ENCODE peak calls at places on chromosomes 4 and X, in five cellular contexts. I is K562, K is H1, L is tibial nerve, S is A549. T is an unnamed sample.

GRCh38 chr4:8912506-8912905 is 40.9 kb upstream of the HMX1 start:
- DNase-seq in S (no peak), I (no peak), L (no peak), K (no peak), T (peak; percentile 14)

GRCh38 chr4:41957634-41958033 is 22.4 kb downstream of the TMEM33 start:
- DNase-seq in L (no peak), K (no peak), I (peak; percentile 53), S (peak; percentile 35), T (no peak)

GRCh38 chr4:134627386-134627785 is 425.8 kb upstream of the PABPC4L start:
- DNase-seq in I (no peak), L (no peak), S (no peak), K (no peak), T (no peak)

GRCh38 chr4:99221980-99222379 is 2.9 kb upstream of the ADH6 start:
- DNase-seq in L (no peak), K (no peak), I (no peak), S (peak; percentile 1), T (no peak)

GRCh38 chrX:49282647-49283011 is 13.0 kb downstream of the PPP1R3F start:
- DNase-seq in I (peak; percentile 49), S (peak; percentile 38), L (no peak), K (no peak), T (peak; percentile 25)

GRCh38 chr4:105666693-105667092 is 41.8 kb downstream of the INTS12 start:
- DNase-seq in L (no peak), I (no peak), K (no peak), S (peak; percentile 22), T (no peak)

GRCh38 chrX:18874560-18875255 is 109.2 kb downstream of the PHKA2 start:
- DNase-seq in I (no peak), L (no peak), S (no peak), K (no peak), T (no peak)

GRCh38 chrX:140762061-140762460 is 52.5 kb downstream of the LINC00632 start:
- DNase-seq in S (peak; percentile 68), K (no peak), L (no peak), I (peak; percentile 37), T (peak; percentile 38)

GRCh38 chrX:139211568-139212182 is 318.9 kb upstream of the F9 start:
- DNase-seq in I (peak; percentile 18), S (no peak), L (no peak), K (no peak), T (no peak)

GRCh38 chrX:1205681-1206611 is 6.5 kb downstream of the CRLF2 start:
- DNase-seq in I (peak; percentile 10), L (no peak), S (peak; percentile 99), K (peak; percentile 65), T (no peak)

GRCh38 chr4:5892321-5893012 is 419 bp downstream of the CRMP1 start:
- DNase-seq in I (no peak), S (no peak), L (no peak), K (no peak), T (no peak)

GRCh38 chr4:107006218-107006617 is 29.9 kb downstream of the DKK2 start:
- DNase-seq in K (no peak), S (no peak), I (no peak), L (no peak), T (no peak)

GRCh38 chr4:79178770-79179169 is 147.1 kb downstream of the NAA11 start:
- DNase-seq in I (no peak), S (no peak), L (no peak), K (no peak), T (no peak)

GRCh38 chrX:5681159-5681558 is 547.5 kb downstream of the NLGN4X start:
- DNase-seq in I (no peak), L (no peak), K (no peak), S (no peak), T (no peak)

GRCh38 chr4:22607382-22607781 is 85.4 kb upstream of the GBA3 start:
- DNase-seq in L (no peak), S (peak; percentile 38), I (no peak), K (peak; percentile 21), T (peak; percentile 61)

GRCh38 chr4:111678466-111678865 is 466.8 kb upstream of the FAM241A start:
- DNase-seq in K (no peak), I (no peak), S (no peak), L (no peak), T (no peak)

DNA sequence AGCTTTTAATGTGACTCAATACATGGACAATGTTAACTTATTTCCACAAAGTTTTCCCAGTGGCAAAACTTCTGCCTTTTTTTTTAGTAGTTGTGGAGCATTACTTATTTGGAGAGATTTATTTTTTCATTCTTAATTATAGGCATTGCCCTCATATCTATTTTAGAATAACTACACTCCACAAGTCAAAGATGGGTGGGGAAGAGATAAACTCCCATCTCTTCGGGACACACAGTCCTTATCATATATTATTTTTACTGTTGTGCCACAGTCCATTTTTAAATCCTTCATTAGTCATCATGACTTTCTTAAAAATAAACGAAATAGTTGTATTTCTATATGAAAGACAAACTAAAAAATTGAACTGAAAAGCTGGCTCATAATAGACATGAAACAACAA is 1.2 kb downstream of the DMD start:
- DNase-seq in S (no peak), K (no peak), L (no peak), I (no peak), T (no peak)
- H3K27ac ChIP-seq in S (no peak overlapping the region), K (no peak overlapping the region), L (peak overlapping the region; percentile 61), I (no peak overlapping the region), T (peak overlapping the region; percentile 60)

DNA sequence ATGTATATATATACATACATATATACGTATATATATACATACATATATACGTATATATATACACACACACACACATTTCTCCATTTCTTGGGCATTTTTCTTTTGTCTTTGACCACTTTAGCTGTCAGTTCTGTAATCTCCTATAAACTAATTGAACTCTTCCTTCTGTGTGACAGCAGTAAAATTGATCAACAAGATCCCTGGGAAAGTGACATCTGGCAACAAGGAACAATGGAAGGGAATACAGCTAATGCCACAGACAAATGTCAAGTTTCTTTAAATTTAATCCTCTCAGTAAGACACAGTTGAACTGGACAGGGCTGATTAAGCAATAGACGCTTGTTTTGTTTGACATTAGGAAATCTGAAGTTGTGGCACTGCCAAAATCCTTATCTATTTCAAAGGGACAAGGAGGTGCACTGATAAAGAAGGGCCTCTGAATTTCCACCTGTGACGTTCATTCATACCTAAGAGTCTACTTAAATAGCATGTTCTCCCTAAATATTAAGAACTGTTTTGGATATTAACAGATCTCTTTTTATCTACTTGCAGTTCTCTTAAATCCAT is 127.0 kb downstream of the RNF150 start:
- DNase-seq in K (no peak), L (no peak), S (no peak), I (no peak), T (no peak)
- TF ChIP-seq EP300 in K (no peak), L (no peak), S (no peak), I (no peak), T (no peak)

GRCh38 chr4:4727536-4727935 is 131.9 kb upstream of the MSX1 start:
- DNase-seq in I (no peak), S (no peak), L (no peak), K (no peak), T (no peak)

GRCh38 chr4:4730214-4730613 is 129.3 kb upstream of the MSX1 start:
- DNase-seq in S (no peak), K (no peak), I (no peak), L (no peak), T (no peak)

GRCh38 chr4:4720671-4721070 is 138.8 kb upstream of the MSX1 start:
- DNase-seq in S (no peak), K (no peak), L (no peak), I (no peak), T (no peak)

GRCh38 chr4:4721636-4722035 is 137.8 kb upstream of the MSX1 start:
- DNase-seq in K (no peak), I (no peak), L (no peak), S (no peak), T (no peak)

GRCh38 chr4:4726051-4726450 is 133.4 kb upstream of the MSX1 start:
- DNase-seq in K (no peak), I (peak; percentile 48), S (peak; percentile 33), L (no peak), T (no peak)
- TF ChIP-seq CTCF in K (peak; percentile 58), I (peak; percentile 38), S (no peak), L (no peak), T (no peak)

GRCh38 chr4:71526626-71527406 is 188.0 kb downstream of the SLC4A4 start:
- DNase-seq in I (no peak), L (no peak), K (no peak), S (peak; percentile 7), T (no peak)
- H3K27ac ChIP-seq in I (no peak overlapping the region), L (no peak overlapping the region), K (no peak overlapping the region), S (no peak overlapping the region), T (no peak overlapping the region)

DNA sequence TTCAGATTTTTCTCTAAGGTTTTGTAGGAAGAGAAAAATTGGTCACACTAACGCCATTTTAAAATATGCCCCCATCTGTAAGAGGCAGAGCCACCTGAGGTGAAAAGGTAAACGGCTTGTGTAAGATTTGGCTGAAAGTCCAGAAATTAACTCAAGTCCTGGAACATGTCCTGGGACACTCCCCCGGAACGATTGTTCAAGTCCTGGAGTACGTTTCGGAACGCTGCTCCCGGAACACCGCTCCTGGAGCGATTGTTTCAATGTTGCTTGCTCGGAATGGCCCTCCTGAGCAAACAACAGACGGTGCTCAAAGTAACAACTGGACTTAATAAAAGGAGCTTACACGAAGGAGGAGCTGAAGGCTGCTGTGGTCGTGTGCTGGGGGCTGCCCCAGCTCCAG is 796.5 kb upstream of the SLIT2 start:
- DNase-seq in L (no peak), K (no peak), S (no peak), I (no peak), T (no peak)
- TF ChIP-seq EP300 in L (no peak), K (no peak), S (no peak), I (no peak), T (no peak)

GRCh38 chr4:17124767-17125166 is 226.3 kb upstream of the LDB2 start:
- DNase-seq in S (no peak), K (no peak), I (no peak), L (no peak), T (no peak)
- TF ChIP-seq CTCF in S (no peak), K (no peak), I (no peak), L (no peak), T (no peak)

GRCh38 chrX:47297874-47298273 is 65.1 kb downstream of the USP11 start:
- DNase-seq in S (no peak), L (no peak), K (no peak), I (no peak), T (peak; percentile 51)
- H3K27ac ChIP-seq in S (no peak overlapping the region), L (no peak overlapping the region), K (no peak overlapping the region), I (no peak overlapping the region), T (no peak overlapping the region)

GRCh38 chr4:153497988-153498967 is 32.1 kb downstream of the TMEM131L start:
- DNase-seq in S (no peak), I (no peak), K (no peak), L (no peak), T (no peak)
- TF ChIP-seq EP300 in S (no peak), I (no peak), K (no peak), L (no peak), T (no peak)

GRCh38 chr4:17597517-17597916 is 16.9 kb upstream of the MED28 start:
- DNase-seq in S (peak; percentile 34), K (no peak), I (no peak), L (no peak), T (no peak)
- TF ChIP-seq CTCF in S (peak; percentile 35), K (no peak), I (peak; percentile 67), L (no peak), T (no peak)

GRCh38 chrX:37830371-37830770 is 17.0 kb downstream of the DYNLT3 start:
- DNase-seq in S (no peak), L (no peak), K (no peak), I (no peak), T (no peak)

GRCh38 chrX:37825225-37825842 is 22.0 kb downstream of the DYNLT3 start:
- DNase-seq in L (peak; percentile 20), K (no peak), I (peak; percentile 25), S (peak; percentile 38), T (peak; percentile 57)

GRCh38 chrX:37824491-37825224 is 22.7 kb downstream of the DYNLT3 start:
- DNase-seq in I (no peak), L (no peak), S (no peak), K (no peak), T (no peak)
- H3K27ac ChIP-seq in I (no peak overlapping the region), L (no peak overlapping the region), S (no peak overlapping the region), K (no peak overlapping the region), T (no peak overlapping the region)